ENCODE peak calls at places on chromosomes 13 and 19, in five cellular contexts. W, S, H, N and T are unnamed samples. For H3K9me3, the result is how much of the 10 kb centered on the place peaks cover.

GRCh38 chr19:34452671-34453253 is 24.6 kb downstream of the UBA2 start:
- DNase-seq in W (no peak), S (no peak), H (no peak), N (no peak), T (no peak)

GRCh38 chr13:40101708-40102359 is 446.4 kb downstream of the COG6 start:
- DNase-seq in W (no peak), S (no peak), H (no peak), N (no peak), T (no peak)

GRCh38 chr19:5645409-5645808 is 22.5 kb downstream of the SAFB start:
- DNase-seq in W (no peak), S (no peak), H (no peak), N (no peak), T (no peak)

GRCh38 chr13:28185256-28185655 is 46.9 kb downstream of the PAN3 start:
- DNase-seq in W (no peak), S (no peak), H (no peak), N (no peak), T (no peak)

GRCh38 chr13:65909501-65909900 is 1320.6 kb downstream of the PCDH9 start:
- DNase-seq in W (no peak), S (no peak), H (no peak), N (no peak), T (no peak)

GRCh38 chr19:17420267-17420924 is 549 bp downstream of the MVB12A start:
- DNase-seq in W (peak), S (no peak), H (no peak), N (peak), T (no peak)

GRCh38 chr13:28301839-28302238 is 163.5 kb downstream of the PAN3 start:
- DNase-seq in W (no peak), S (no peak), H (no peak), N (no peak), T (no peak)

GRCh38 chr19:33405491-33406461 is 32.3 kb downstream of the CEBPG start:
- DNase-seq in W (no peak), S (no peak), H (no peak), N (no peak), T (no peak)

GRCh38 chr19:35495107-35496064 is 5.1 kb upstream of the KRTDAP start:
- DNase-seq in W (peak), S (peak), H (peak), N (peak), T (peak)

GRCh38 chr13:84823528-84823927 is 941.3 kb upstream of the SLITRK1 start:
- DNase-seq in W (no peak), S (no peak), H (no peak), N (no peak), T (no peak)

GRCh38 chr13:60974296-60974695 is 441.4 kb downstream of the PCDH20 start:
- DNase-seq in W (no peak), S (no peak), H (no peak), N (no peak), T (no peak)

GRCh38 chr13:113862766-113863510 is 938 bp downstream of the GAS6 start:
- DNase-seq in W (peak), S (no peak), H (peak), N (peak), T (no peak)

GRCh38 chr13:85503797-85504196 is 295.4 kb downstream of the SLITRK6 start:
- DNase-seq in W (no peak), S (no peak), H (no peak), N (no peak), T (no peak)

GRCh38 chr19:58578430-58578925 is 5.3 kb upstream of the MZF1 start:
- DNase-seq in W (no peak), S (no peak), H (no peak), N (no peak), T (no peak)

GRCh38 chr13:110230661-110231347 is 76.2 kb downstream of the COL4A1 start:
- DNase-seq in W (peak), S (no peak), H (no peak), N (no peak), T (no peak)

GRCh38 chr19:291561-292280 is 518 bp upstream of the PLPP2 start:
- DNase-seq in W (peak), S (no peak), H (no peak), N (no peak), T (no peak)

GRCh38 chr19:1503089-1503924 is 9.5 kb downstream of the ADAMTSL5 start:
- DNase-seq in W (peak), S (no peak), H (peak), N (peak), T (no peak)

GRCh38 chr13:72983085-72983768 is 75.6 kb upstream of the KLF5 start:
- DNase-seq in W (peak), S (no peak), H (no peak), N (no peak), T (peak)

GRCh38 chr19:16228637-16229321 is 31.1 kb downstream of the AP1M1 start:
- DNase-seq in W (no peak), S (no peak), H (no peak), N (no peak), T (no peak)

GRCh38 chr19:41927810-41928192 is 448 bp downstream of the ERFL start:
- DNase-seq in W (no peak), S (no peak), H (no peak), N (no peak), T (no peak)

GRCh38 chr19:45711851-45712698 is 18.6 kb downstream of the FBXO46 start:
- DNase-seq in W (no peak), S (no peak), H (no peak), N (peak), T (no peak)

GRCh38 chr13:57629821-57630235 is 1.7 kb upstream of the PCDH17 start:
- DNase-seq in W (peak), S (no peak), H (no peak), N (peak), T (no peak)

GRCh38 chr13:32821149-32821688 is 195.0 kb upstream of the KL start:
- DNase-seq in W (no peak), S (no peak), H (no peak), N (no peak), T (no peak)

GRCh38 chr19:10271543-10272086 is 695 bp downstream of the ICAM1 start:
- DNase-seq in W (peak), S (no peak), H (no peak), N (no peak), T (no peak)

GRCh38 chr19:3358919-3359849 is 7.2 kb upstream of the NFIC start:
- DNase-seq in W (peak), S (no peak), H (no peak), N (peak), T (no peak)

GRCh38 chr13:27257233-27257568 is 5.8 kb downstream of the RPL21 start:
- DNase-seq in W (no peak), S (no peak), H (no peak), N (no peak), T (no peak)

GRCh38 chr19:12788682-12789097 is 2.6 kb upstream of the JUNB start:
- DNase-seq in W (peak), S (no peak), H (no peak), N (peak), T (no peak)

GRCh38 chr13:40562975-40563349 is 103.5 kb downstream of the FOXO1 start:
- DNase-seq in W (no peak), S (no peak), H (no peak), N (peak), T (no peak)

GRCh38 chr19:51296331-51297093 is 14.9 kb upstream of the IGLON5 start:
- DNase-seq in W (no peak), S (no peak), H (no peak), N (no peak), T (no peak)

GRCh38 chr13:109900320-109900719 is 113.9 kb upstream of the IRS2 start:
- DNase-seq in W (no peak), S (no peak), H (no peak), N (no peak), T (no peak)

GRCh38 chr19:6528544-6529121 is 2.2 kb upstream of the TNFSF9 start:
- DNase-seq in W (peak), S (no peak), H (no peak), N (peak), T (no peak)

GRCh38 chr19:2291185-2291751 is 9.3 kb upstream of the PEAK3 start:
- DNase-seq in W (no peak), S (no peak), H (no peak), N (no peak), T (no peak)

GRCh38 chr13:112953591-112954487 is 15.2 kb upstream of the MCF2L start:
- DNase-seq in W (no peak), S (no peak), H (no peak), N (no peak), T (no peak)

GRCh38 chr19:37551123-37551993 is 43.2 kb downstream of the ZNF571 start:
- DNase-seq in W (peak), S (no peak), H (no peak), N (no peak), T (peak)
- H3K9me3 ChIP-seq in W (under half), S (under half), H (half or more), N (half or more), T (half or more)

GRCh38 chr19:49210901-49211451 is 53.4 kb downstream of the TRPM4 start:
- DNase-seq in W (no peak), S (no peak), H (no peak), N (no peak), T (no peak)

GRCh38 chr19:49214701-49215100 is 57.1 kb downstream of the TRPM4 start:
- DNase-seq in W (no peak), S (no peak), H (no peak), N (no peak), T (no peak)

GRCh38 chr19:49212302-49212701 is 54.7 kb downstream of the TRPM4 start:
- DNase-seq in W (no peak), S (no peak), H (no peak), N (no peak), T (no peak)

GRCh38 chr19:49213791-49214190 is 56.2 kb downstream of the TRPM4 start:
- DNase-seq in W (no peak), S (no peak), H (no peak), N (no peak), T (no peak)

DNA sequence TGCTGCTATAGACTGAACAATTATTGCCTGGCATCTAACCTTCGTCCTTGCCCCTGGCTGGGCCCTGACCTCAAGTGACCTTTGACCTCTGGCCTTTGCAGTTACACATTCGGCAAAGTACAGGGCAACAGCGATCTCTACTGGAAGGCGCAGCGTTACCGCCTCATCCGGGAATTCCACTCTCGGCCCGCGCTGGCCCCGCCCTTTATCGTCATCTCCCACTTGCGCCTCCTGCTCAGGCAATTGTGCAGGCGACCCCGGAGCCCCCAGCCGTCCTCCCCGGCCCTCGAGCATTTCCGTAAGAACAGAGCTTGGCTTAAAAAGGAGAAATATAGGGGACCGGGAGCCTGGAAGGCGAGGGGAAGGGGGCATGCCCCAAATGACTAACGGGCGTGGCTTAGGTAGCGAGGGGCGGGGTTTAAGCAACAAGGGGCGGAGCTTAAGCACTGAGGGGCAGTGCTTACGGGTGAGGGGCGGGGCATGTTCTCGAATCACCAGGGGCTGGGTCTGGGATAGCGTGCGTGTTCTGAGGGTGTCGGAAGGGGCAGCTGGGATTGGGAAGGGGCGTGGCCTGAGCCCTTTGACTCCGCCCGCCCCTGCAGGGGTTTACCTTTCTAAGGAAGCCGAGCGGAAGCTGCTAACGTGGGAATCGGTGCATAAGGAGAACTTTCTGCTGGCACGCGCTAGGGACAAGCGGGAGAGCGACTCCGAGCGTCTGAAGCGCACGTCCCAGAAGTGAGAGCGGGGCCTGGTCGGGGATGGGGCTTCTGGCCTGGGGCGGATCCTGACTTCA is 52.7 kb downstream of the TRPM4 start:
- DNase-seq in W (peak), S (no peak), H (no peak), N (no peak), T (no peak)
- TF ChIP-seq CTCF in W (no peak), S (no peak), H (no peak), N (no peak), T (no peak)

DNA sequence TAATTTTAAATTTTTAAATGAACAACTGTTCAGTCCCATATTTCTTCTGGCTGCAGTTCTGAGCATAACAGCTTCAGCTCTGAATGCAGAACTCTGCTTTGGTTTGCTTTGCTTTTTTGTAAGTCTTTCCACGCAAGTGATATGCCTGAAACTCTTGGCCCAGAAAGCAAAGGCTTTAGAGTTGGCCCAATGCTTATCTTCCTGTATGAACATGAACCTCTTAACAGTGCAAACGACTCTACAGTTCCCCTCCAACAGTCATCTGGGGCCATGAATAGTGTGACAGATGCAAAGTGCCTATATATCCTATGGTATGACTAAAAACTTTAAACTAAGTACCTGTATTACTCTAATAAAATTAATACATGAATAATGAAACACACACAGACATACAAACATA is 14.7 kb downstream of the ZNF112 start:
- DNase-seq in W (no peak), S (no peak), H (no peak), N (no peak), T (no peak)
- H3K9me3 ChIP-seq in W (under half), S (under half), H (half or more), N (under half), T (under half)

GRCh38 chr13:78404961-78405360 is 198.4 kb downstream of the POU4F1 start:
- DNase-seq in W (no peak), S (no peak), H (no peak), N (no peak), T (no peak)
- TF ChIP-seq CTCF in W (no peak), S (no peak), H (no peak), N (no peak), T (no peak)

GRCh38 chr13:64289702-64290101 is 2874.1 kb upstream of the PCDH20 start:
- DNase-seq in W (no peak), S (no peak), H (no peak), N (no peak), T (no peak)
- H3K9me3 ChIP-seq in W (under half), S (under half), H (under half), N (under half), T (under half)

DNA sequence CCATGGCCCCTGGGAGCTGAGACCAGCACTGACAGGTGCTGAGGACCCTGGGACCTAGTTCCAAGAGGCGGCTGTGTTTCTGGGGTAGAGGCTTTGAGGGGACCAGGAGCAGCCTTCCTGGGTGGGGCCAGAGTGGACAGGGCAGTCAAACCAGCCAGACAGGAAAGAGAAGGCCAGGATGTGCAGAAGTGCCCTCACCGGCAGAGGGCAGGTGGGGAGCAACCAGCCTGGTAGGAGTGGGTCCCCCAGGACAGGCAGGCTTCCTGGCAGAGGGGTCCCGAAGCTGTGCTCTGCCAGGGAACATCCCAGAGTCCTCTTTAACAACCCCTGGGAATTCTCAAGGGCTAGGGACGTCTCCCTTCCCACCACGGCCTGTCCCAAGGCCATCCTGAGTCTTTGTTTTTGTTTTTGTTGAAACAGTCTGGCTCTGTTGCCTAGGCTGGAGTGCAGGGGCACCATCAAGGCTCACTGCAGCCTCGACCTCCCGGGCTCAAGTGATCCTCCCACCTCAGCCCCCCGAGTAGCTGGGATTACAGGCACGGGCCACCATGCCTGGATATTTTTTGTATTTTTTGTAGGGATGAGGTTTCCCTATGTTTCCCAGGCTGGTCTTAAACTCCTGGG is 3.0 kb upstream of the HIPK4 start:
- DNase-seq in W (peak), S (peak), H (peak), N (no peak), T (no peak)
- TF ChIP-seq CTCF in W (peak), S (peak), H (peak), N (peak), T (no peak)

GRCh38 chr19:21513651-21514050 is 8.2 kb downstream of the ZNF429 start:
- DNase-seq in W (no peak), S (no peak), H (no peak), N (no peak), T (no peak)
- H3K9me3 ChIP-seq in W (under half), S (under half), H (under half), N (under half), T (under half)

GRCh38 chr13:30154531-30154930 is 152.8 kb downstream of the KATNAL1 start:
- DNase-seq in W (no peak), S (no peak), H (no peak), N (no peak), T (no peak)
- TF ChIP-seq CTCF in W (no peak), S (no peak), H (no peak), N (no peak), T (no peak)

DNA sequence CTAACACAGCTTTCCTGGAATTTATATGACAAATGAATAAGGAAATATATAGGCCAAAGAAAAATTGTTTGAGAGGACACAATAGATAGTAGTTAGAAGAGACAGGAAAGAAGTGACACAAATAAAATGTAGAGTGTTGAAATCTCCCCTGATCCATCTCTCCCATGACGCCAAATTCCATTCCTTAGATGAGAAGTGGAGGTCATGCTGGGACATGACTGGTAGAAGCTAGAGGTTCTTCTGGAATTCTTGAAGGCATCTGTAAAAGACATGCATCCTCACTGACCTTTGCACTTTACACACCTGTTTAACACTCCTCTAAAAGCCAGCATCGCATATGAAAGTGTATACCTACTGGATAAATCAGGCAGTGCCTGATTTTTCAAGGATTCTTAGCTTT is 67.8 kb downstream of the DGKH start:
- DNase-seq in W (no peak), S (no peak), H (no peak), N (no peak), T (no peak)
- H3K9me3 ChIP-seq in W (under half), S (under half), H (under half), N (under half), T (under half)